ENCODE peak calls at places on chromosomes 6 and 20, in eight cellular contexts. W is astrocyte of the spinal cord; Y is left colon; C is central memory CD8-positive, alpha-beta T cell; H is SW 1271; O is AG20443; L is tibial artery; S is MM.1S. A is an unnamed sample.

GRCh38 chr6:159110013-159110412 is 59.2 kb upstream of the FNDC1 start:
- DNase-seq in W (peak), Y (no peak), C (no peak), H (no peak), O (peak), L (no peak), S (no peak), A (peak)

GRCh38 chr6:13222048-13222447 is 106.3 kb downstream of the TBC1D7 start:
- DNase-seq in W (no peak), Y (no peak), C (no peak), H (no peak), O (no peak), L (no peak), S (no peak), A (no peak)

GRCh38 chr20:33407251-33407650 is 5.9 kb upstream of the CDK5RAP1 start:
- DNase-seq in W (peak), Y (no peak), C (no peak), H (no peak), O (no peak), L (no peak), S (no peak), A (no peak)

GRCh38 chr6:30568245-30568644 is 3.0 kb upstream of the ABCF1 start:
- DNase-seq in W (no peak), Y (no peak), C (no peak), H (no peak), O (no peak), L (no peak), S (no peak), A (no peak)

GRCh38 chr6:88650029-88650619 is 313.3 kb downstream of the RNGTT start:
- DNase-seq in W (peak), Y (no peak), C (no peak), H (no peak), O (peak), L (no peak), S (peak), A (peak)

GRCh38 chr20:58388028-58388601 is 914 bp upstream of the VAPB start:
- DNase-seq in W (no peak), Y (no peak), C (no peak), H (no peak), O (no peak), L (no peak), S (no peak), A (no peak)

GRCh38 chr6:9581155-9581554 is 833.7 kb downstream of the TFAP2A start:
- DNase-seq in W (no peak), Y (no peak), C (no peak), H (no peak), O (no peak), L (no peak), S (no peak), A (no peak)

GRCh38 chr20:57601211-57601570 is 19.0 kb downstream of the ZBP1 start:
- DNase-seq in W (no peak), Y (no peak), C (no peak), H (no peak), O (no peak), L (no peak), S (no peak), A (no peak)

GRCh38 chr20:16589623-16590022 is 16.4 kb upstream of the KIF16B start:
- DNase-seq in W (no peak), Y (no peak), C (no peak), H (no peak), O (no peak), L (no peak), S (no peak), A (no peak)

GRCh38 chr20:54173653-54174451 is at the start of gene CYP24A1:
- DNase-seq in W (no peak), Y (no peak), C (no peak), H (no peak), O (peak), L (no peak), S (peak), A (no peak)

GRCh38 chr6:73513496-73513854 is 7.4 kb downstream of the EEF1A1 start:
- DNase-seq in W (no peak), Y (no peak), C (no peak), H (no peak), O (no peak), L (no peak), S (no peak), A (peak)

GRCh38 chr20:3874194-3874824 is 14.9 kb upstream of the PANK2 start:
- DNase-seq in W (peak), Y (no peak), C (no peak), H (no peak), O (no peak), L (no peak), S (no peak), A (no peak)

GRCh38 chr6:169726963-169727362 is 2.7 kb upstream of the PHF10 start:
- DNase-seq in W (no peak), Y (no peak), C (no peak), H (no peak), O (no peak), L (no peak), S (no peak), A (no peak)

GRCh38 chr20:20931024-20931423 is 175.1 kb downstream of the LINC00237 start:
- DNase-seq in W (no peak), Y (no peak), C (no peak), H (no peak), O (no peak), L (no peak), S (no peak), A (no peak)

GRCh38 chr20:50735813-50736212 is 4.4 kb downstream of the PARD6B start:
- DNase-seq in W (no peak), Y (no peak), C (no peak), H (no peak), O (no peak), L (no peak), S (no peak), A (no peak)

GRCh38 chr20:24995741-24996448 is 3.3 kb upstream of the APMAP start:
- DNase-seq in W (peak), Y (no peak), C (no peak), H (no peak), O (no peak), L (no peak), S (no peak), A (peak)

GRCh38 chr6:53290547-53291510 is 57.9 kb downstream of the ELOVL5 start:
- DNase-seq in W (no peak), Y (no peak), C (no peak), H (no peak), O (no peak), L (no peak), S (no peak), A (no peak)

GRCh38 chr6:129351807-129352206 is 358.2 kb downstream of the ARHGAP18 start:
- DNase-seq in W (no peak), Y (no peak), C (no peak), H (no peak), O (no peak), L (no peak), S (no peak), A (no peak)

GRCh38 chr20:37348643-37349516 is 2.9 kb downstream of the SRC start:
- DNase-seq in W (no peak), Y (peak), C (no peak), H (no peak), O (no peak), L (no peak), S (no peak), A (no peak)

GRCh38 chr6:141483561-141484061 is 649.1 kb upstream of the GJE1 start:
- DNase-seq in W (peak), Y (no peak), C (no peak), H (peak), O (peak), L (peak), S (peak), A (peak)

GRCh38 chr6:46325561-46326525 is 155.1 kb upstream of the ENPP5 start:
- DNase-seq in W (peak), Y (peak), C (peak), H (no peak), O (peak), L (no peak), S (no peak), A (peak)

GRCh38 chr6:38391206-38391908 is 248.4 kb downstream of the BTBD9 start:
- DNase-seq in W (peak), Y (no peak), C (no peak), H (no peak), O (no peak), L (no peak), S (no peak), A (peak)

GRCh38 chr20:51154708-51155690 is 132.1 kb upstream of the KCNG1 start:
- DNase-seq in W (no peak), Y (no peak), C (no peak), H (no peak), O (no peak), L (no peak), S (no peak), A (no peak)

GRCh38 chr6:235763-236360 is 56.4 kb upstream of the DUSP22 start:
- DNase-seq in W (peak), Y (no peak), C (no peak), H (no peak), O (no peak), L (no peak), S (peak), A (peak)

GRCh38 chr6:40899684-40900155 is 139.3 kb downstream of the UNC5CL start:
- DNase-seq in W (no peak), Y (no peak), C (no peak), H (no peak), O (no peak), L (no peak), S (no peak), A (no peak)

GRCh38 chr6:169092375-169092774 is 161.3 kb downstream of the THBS2 start:
- DNase-seq in W (no peak), Y (no peak), C (no peak), H (no peak), O (no peak), L (no peak), S (no peak), A (no peak)

GRCh38 chr6:154448448-154449096 is 61.9 kb downstream of the CNKSR3 start:
- DNase-seq in W (peak), Y (peak), C (no peak), H (no peak), O (peak), L (no peak), S (no peak), A (peak)

GRCh38 chr20:47441774-47442150 is 59.9 kb upstream of the NCOA3 start:
- DNase-seq in W (no peak), Y (no peak), C (no peak), H (no peak), O (no peak), L (no peak), S (no peak), A (no peak)

GRCh38 chr20:52054123-52054522 is 137.5 kb downstream of the ZFP64 start:
- DNase-seq in W (no peak), Y (no peak), C (no peak), H (no peak), O (no peak), L (no peak), S (no peak), A (no peak)

GRCh38 chr6:31558631-31559500 is 11.5 kb downstream of the NFKBIL1 start:
- DNase-seq in W (no peak), Y (peak), C (no peak), H (no peak), O (peak), L (peak), S (no peak), A (peak)

GRCh38 chr6:142802124-142802523 is 142.9 kb downstream of the HIVEP2 start:
- DNase-seq in W (peak), Y (no peak), C (no peak), H (peak), O (peak), L (no peak), S (peak), A (peak)

GRCh38 chr6:163414117-163414366 is 476 bp upstream of the QKI start:
- DNase-seq in W (no peak), Y (no peak), C (no peak), H (no peak), O (no peak), L (no peak), S (no peak), A (no peak)

GRCh38 chr6:134424131-134424794 is 106.4 kb upstream of the SGK1 start:
- DNase-seq in W (peak), Y (no peak), C (no peak), H (no peak), O (peak), L (no peak), S (no peak), A (no peak)

GRCh38 chr6:75505426-75505825 is 11.8 kb upstream of the FILIP1 start:
- DNase-seq in W (no peak), Y (no peak), C (no peak), H (no peak), O (no peak), L (no peak), S (no peak), A (no peak)

GRCh38 chr6:29008089-29008488 is 3.0 kb upstream of the ZNF311 start:
- DNase-seq in W (no peak), Y (no peak), C (no peak), H (no peak), O (no peak), L (no peak), S (no peak), A (no peak)

GRCh38 chr6:236519-236918 is 55.8 kb upstream of the DUSP22 start:
- DNase-seq in W (no peak), Y (no peak), C (no peak), H (no peak), O (no peak), L (no peak), S (no peak), A (no peak)

GRCh38 chr6:15876406-15876805 is 213.6 kb upstream of the DTNBP1 start:
- DNase-seq in W (peak), Y (no peak), C (no peak), H (no peak), O (peak), L (no peak), S (no peak), A (peak)

GRCh38 chr6:50380409-50381105 is 330.8 kb upstream of the DEFB112 start:
- DNase-seq in W (no peak), Y (no peak), C (no peak), H (no peak), O (no peak), L (no peak), S (no peak), A (no peak)

A was measured in LHCN-M2.